ENCODE peak calls at places on chromosomes 4 and X, in five cellular contexts. J, K, E, T and X are unnamed samples.

GRCh38 chr4:118282692-118283091 is 70.1 kb downstream of the PRSS12 start:
- DNase-seq in J (no peak), K (peak), E (no peak), T (no peak), X (no peak)

GRCh38 chr4:185580699-185581098 is 45.4 kb upstream of the PDLIM3 start:
- DNase-seq in J (no peak), K (no peak), E (no peak), T (no peak), X (no peak)

GRCh38 chr4:143406523-143406922 is 69.8 kb downstream of the GAB1 start:
- DNase-seq in J (peak), K (peak), E (no peak), T (peak), X (no peak)

GRCh38 chr4:1922826-1923225 is 51.6 kb downstream of the NSD2 start:
- DNase-seq in J (no peak), K (no peak), E (no peak), T (no peak), X (no peak)

GRCh38 chrX:5236096-5236495 is 992.6 kb downstream of the NLGN4X start:
- DNase-seq in J (no peak), K (no peak), E (peak), T (no peak), X (peak)

GRCh38 chr4:7045553-7045952 is 2.4 kb downstream of the TADA2B start:
- DNase-seq in J (no peak), K (no peak), E (no peak), T (no peak), X (peak)

GRCh38 chrX:12950851-12951589 is 23.9 kb upstream of the TMSB4X start:
- DNase-seq in J (no peak), K (no peak), E (peak), T (peak), X (no peak)

GRCh38 chrX:50747471-50747900 is 66.5 kb downstream of the SHROOM4 start:
- DNase-seq in J (no peak), K (no peak), E (peak), T (no peak), X (no peak)

GRCh38 chr4:125101706-125102105 is 213.0 kb upstream of the FAT4 start:
- DNase-seq in J (no peak), K (no peak), E (no peak), T (no peak), X (no peak)

GRCh38 chr4:112099701-112100289 is 45.5 kb upstream of the FAM241A start:
- DNase-seq in J (no peak), K (no peak), E (peak), T (no peak), X (no peak)

GRCh38 chr4:25457053-25457715 is 80.1 kb downstream of the ANAPC4 start:
- DNase-seq in J (no peak), K (no peak), E (no peak), T (no peak), X (no peak)

GRCh38 chrX:2484721-2485459 is 15.9 kb downstream of the DHRSX start:
- DNase-seq in J (peak), K (no peak), E (no peak), T (no peak), X (no peak)

GRCh38 chrX:12360991-12361598 is 222.8 kb downstream of the FRMPD4 start:
- DNase-seq in J (no peak), K (no peak), E (no peak), T (no peak), X (no peak)

GRCh38 chr4:17780461-17781071 is 855 bp downstream of the FAM184B start:
- DNase-seq in J (no peak), K (no peak), E (no peak), T (no peak), X (peak)

GRCh38 chr4:33882246-33882990 is 2361.9 kb downstream of the ARAP2 start:
- DNase-seq in J (no peak), K (no peak), E (no peak), T (no peak), X (no peak)

GRCh38 chr4:170090667-170091052 is 904 bp upstream of the AADAT start:
- DNase-seq in J (no peak), K (no peak), E (no peak), T (no peak), X (peak)

GRCh38 chrX:72620550-72621145 is 48.0 kb upstream of the HDAC8 start:
- DNase-seq in J (peak), K (peak), E (peak), T (peak), X (peak)

GRCh38 chr4:32440391-32440790 is 1720.2 kb downstream of the PCDH7 start:
- DNase-seq in J (no peak), K (no peak), E (no peak), T (no peak), X (no peak)

DNA sequence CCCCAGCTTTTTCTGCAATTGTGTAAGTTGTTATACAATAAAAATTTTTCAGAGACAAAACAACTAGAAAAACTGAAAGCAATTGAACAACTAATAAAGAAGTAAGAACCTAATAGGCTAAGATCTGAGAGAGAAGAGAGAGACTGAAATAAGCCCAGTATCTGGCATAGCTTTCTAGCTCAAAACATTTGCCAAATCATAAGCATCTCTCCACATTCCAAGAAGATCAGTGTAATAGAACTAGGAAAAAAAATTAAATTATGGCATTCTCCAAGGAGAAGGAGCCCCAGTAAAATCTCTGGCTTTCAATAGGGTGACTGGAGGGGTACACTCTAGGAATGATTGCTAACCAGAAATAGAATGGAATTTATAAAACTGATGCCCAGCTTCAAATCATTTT is 19.0 kb upstream of the PPP3CA start:
- DNase-seq in J (no peak), K (no peak), E (no peak), T (no peak), X (no peak)
- TF ChIP-seq CTCF in J (no peak), K (no peak), E (no peak), T (no peak), X (no peak)

GRCh38 chr4:40210776-40211175 is 13.9 kb downstream of the RHOH start:
- DNase-seq in J (no peak), K (no peak), E (no peak), T (no peak), X (no peak)

GRCh38 chr4:40211224-40212185 is 14.7 kb downstream of the RHOH start:
- DNase-seq in J (no peak), K (no peak), E (no peak), T (no peak), X (no peak)

GRCh38 chr4:40212674-40213504 is 16.1 kb downstream of the RHOH start:
- DNase-seq in J (no peak), K (no peak), E (no peak), T (no peak), X (no peak)

GRCh38 chr4:40206421-40206820 is 9.6 kb downstream of the RHOH start:
- DNase-seq in J (no peak), K (no peak), E (no peak), T (no peak), X (no peak)

GRCh38 chr4:40209401-40209800 is 12.6 kb downstream of the RHOH start:
- DNase-seq in J (no peak), K (no peak), E (no peak), T (no peak), X (no peak)
- H3K4me3 ChIP-seq in J (no peak), K (no peak), E (no peak), T (no peak), X (no peak)

GRCh38 chr4:101157415-101158135 is 189.8 kb downstream of the PPP3CA start:
- DNase-seq in J (no peak), K (no peak), E (no peak), T (no peak), X (no peak)
- TF ChIP-seq CTCF in J (no peak), K (no peak), E (no peak), T (no peak), X (no peak)

GRCh38 chr4:146649232-146649631 is 10.5 kb downstream of the POU4F2 start:
- DNase-seq in J (no peak), K (no peak), E (no peak), T (no peak), X (no peak)

GRCh38 chr4:146654976-146655761 is 16.5 kb downstream of the POU4F2 start:
- DNase-seq in J (no peak), K (no peak), E (no peak), T (no peak), X (no peak)

GRCh38 chr4:146650034-146650433 is 11.3 kb downstream of the POU4F2 start:
- DNase-seq in J (no peak), K (no peak), E (no peak), T (no peak), X (no peak)

DNA sequence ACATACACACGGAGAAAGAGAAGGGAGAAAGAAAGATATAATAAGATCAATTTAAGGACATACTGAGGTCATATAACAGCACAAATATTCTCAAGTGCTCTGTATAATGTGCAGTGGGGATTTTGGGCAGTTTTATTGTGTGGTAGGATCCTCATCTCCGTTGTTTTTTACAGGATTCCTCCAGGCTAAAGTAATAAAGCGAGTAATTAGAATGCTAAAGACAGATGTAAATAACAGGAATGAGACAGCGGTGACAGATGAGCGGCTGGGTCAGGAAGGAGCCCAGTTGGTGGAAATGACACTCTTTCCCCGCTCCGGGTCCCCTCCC is 15.9 kb downstream of the POU4F2 start:
- DNase-seq in J (no peak), K (no peak), E (no peak), T (no peak), X (no peak)
- H3K4me3 ChIP-seq in J (peak), K (no peak), E (peak), T (no peak), X (peak)

GRCh38 chr4:98745372-98745771 is 87.0 kb upstream of the TSPAN5 start:
- DNase-seq in J (no peak), K (no peak), E (no peak), T (peak), X (peak)
- TF ChIP-seq CTCF in J (no peak), K (no peak), E (peak), T (no peak), X (peak)

DNA sequence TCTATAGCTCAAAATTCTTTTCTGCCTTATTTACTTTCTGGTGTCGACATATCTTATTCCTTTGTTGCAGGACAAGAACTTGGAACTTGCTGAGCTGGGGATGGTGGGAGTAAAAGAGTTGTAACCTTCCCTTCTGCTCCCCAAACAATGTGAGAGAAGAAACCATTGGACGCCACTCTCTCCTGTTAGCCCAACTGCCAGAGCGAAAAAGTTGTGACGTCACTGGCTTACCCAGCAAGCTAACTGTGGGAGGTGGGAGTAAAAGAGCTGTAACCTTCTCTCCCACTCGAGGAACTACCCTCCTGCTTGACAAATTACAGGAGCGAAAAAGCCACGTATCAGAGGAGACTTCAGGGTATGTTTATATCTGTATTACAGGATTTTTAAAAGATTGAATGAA is 90.0 kb upstream of the PCDH10 start:
- DNase-seq in J (no peak), K (no peak), E (no peak), T (no peak), X (no peak)
- H3K4me3 ChIP-seq in J (no peak), K (no peak), E (no peak), T (no peak), X (no peak)

DNA sequence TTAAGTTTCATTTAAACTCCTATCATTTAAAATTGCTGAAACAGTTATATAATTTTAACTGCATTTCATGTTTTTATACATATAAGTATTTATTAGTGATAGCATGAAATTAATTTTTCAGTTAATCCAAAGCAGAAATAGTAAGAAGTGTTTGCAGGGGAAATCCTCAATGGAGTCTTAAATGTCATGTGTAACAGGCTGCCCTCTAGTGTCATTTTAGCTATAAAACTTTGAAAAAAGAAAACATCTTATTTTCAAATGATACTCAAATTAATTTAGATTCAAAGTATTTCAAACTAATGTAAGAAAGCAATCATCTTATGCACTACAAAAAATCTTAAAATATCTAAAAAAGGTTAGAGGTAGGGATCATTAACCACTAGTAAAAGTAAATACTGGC is 27.1 kb downstream of the TAPT1 start:
- DNase-seq in J (no peak), K (no peak), E (no peak), T (no peak), X (no peak)
- TF ChIP-seq CTCF in J (no peak), K (peak), E (peak), T (no peak), X (peak)

GRCh38 chr4:70902577-70903281 is 560 bp downstream of the MOB1B start:
- DNase-seq in J (no peak), K (no peak), E (peak), T (no peak), X (no peak)
- H3K4me3 ChIP-seq in J (peak), K (peak), E (peak), T (peak), X (peak)